ENCODE peak calls at places on chromosome 15, in ten cellular contexts. E is adrenal gland, C is IMR-90, X is PC-9, U is H1, B is cardiac muscle cell, K is colonic mucosa, I is heart left ventricle, S is keratinocyte, N is adipocyte. V is an unnamed sample.

GRCh38 chr15:95017950-95018349 is 786.6 kb downstream of the MCTP2 start:
- DNase-seq in E (peak; percentile 63), C (no peak), X (no peak), U (no peak), B (peak; percentile 57), K (peak; percentile 24), I (peak; percentile 74), S (no peak), N (no peak), V (no peak)

GRCh38 chr15:43518073-43518761 is 809 bp downstream of the MAP1A start:
- DNase-seq in E (no peak), C (peak; percentile 63), X (no peak), U (no peak), B (peak; percentile 55), K (no peak), I (no peak), S (no peak), N (peak; percentile 67), V (no peak)

GRCh38 chr15:65231306-65231705 is 20.0 kb upstream of the CILP start:
- DNase-seq in E (no peak), C (no peak), X (no peak), U (no peak), B (no peak), K (no peak), I (no peak), S (no peak), N (no peak), V (no peak)

GRCh38 chr15:39025331-39025730 is 460.7 kb upstream of the RASGRP1 start:
- DNase-seq in E (no peak), C (peak; percentile 25), X (no peak), U (no peak), B (no peak), K (no peak), I (no peak), S (no peak), N (peak; percentile 81), V (no peak)

GRCh38 chr15:48644498-48644826 is 1.0 kb downstream of the FBN1 start:
- DNase-seq in E (peak; percentile 45), C (peak; percentile 38), X (no peak), U (no peak), B (no peak), K (no peak), I (peak; percentile 47), S (no peak), N (no peak), V (no peak)

GRCh38 chr15:35000511-35000910 is 12.4 kb upstream of the ZNF770 start:
- DNase-seq in E (no peak), C (peak; percentile 79), X (peak; percentile 87), U (no peak), B (no peak), K (no peak), I (peak; percentile 20), S (peak; percentile 97), N (peak; percentile 62), V (no peak)

GRCh38 chr15:95687686-95688085 is 642.8 kb upstream of the NR2F2 start:
- DNase-seq in E (no peak), C (no peak), X (no peak), U (no peak), B (no peak), K (no peak), I (no peak), S (no peak), N (no peak), V (no peak)

GRCh38 chr15:99477745-99478525 is 87.8 kb upstream of the MEF2A start:
- DNase-seq in E (no peak), C (no peak), X (no peak), U (no peak), B (no peak), K (no peak), I (no peak), S (no peak), N (no peak), V (no peak)

GRCh38 chr15:74392402-74392876 is 25.0 kb upstream of the CYP11A1 start:
- DNase-seq in E (no peak), C (peak; percentile 48), X (no peak), U (no peak), B (no peak), K (no peak), I (no peak), S (no peak), N (peak; percentile 41), V (no peak)

GRCh38 chr15:80695911-80696651 is 971 bp downstream of the ABHD17C start:
- DNase-seq in E (peak; percentile 34), C (no peak), X (peak; percentile 57), U (no peak), B (peak; percentile 22), K (peak; percentile 79), I (peak; percentile 22), S (no peak), N (peak; percentile 55), V (no peak)

GRCh38 chr15:51837784-51838183 is 8.3 kb downstream of the TMOD3 start:
- DNase-seq in E (no peak), C (peak; percentile 55), X (no peak), U (no peak), B (no peak), K (no peak), I (no peak), S (no peak), N (no peak), V (no peak)

DNA sequence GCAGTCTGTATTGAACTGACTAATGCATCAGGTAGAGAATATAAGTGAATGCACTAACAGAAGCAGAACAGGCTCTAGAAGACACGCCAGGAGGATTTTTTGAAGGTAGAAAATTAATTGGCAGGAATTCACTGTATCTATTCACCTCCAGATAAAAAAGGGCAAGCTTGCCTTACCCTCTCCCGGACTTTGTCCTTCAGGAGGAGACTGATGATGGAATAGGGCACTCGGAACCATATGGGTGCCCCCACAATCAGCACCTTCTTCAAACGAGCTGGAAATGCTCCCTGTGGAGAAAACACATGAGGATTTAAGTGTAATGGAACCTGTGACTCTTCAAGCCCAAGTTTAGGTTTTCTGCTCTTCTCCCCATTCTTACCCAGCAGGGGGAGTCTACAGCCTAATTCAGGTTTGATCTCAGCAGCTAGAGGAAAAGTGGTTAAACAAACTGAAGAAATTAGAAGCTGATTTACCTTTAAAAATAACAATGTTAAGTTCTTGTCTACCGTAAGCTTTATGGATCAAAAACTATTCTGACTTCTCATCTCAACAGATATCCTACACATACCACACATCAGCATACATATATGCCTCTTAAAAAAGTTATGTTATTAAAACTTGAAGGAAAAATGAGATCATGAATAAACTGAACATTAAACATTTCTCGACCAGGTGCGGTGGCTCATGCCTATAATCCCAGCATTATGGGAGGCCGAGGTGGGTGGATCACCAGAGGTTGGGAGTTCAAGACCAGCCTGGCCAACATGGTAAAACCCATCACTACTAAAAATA is 57.4 kb upstream of the SIN3A start:
- DNase-seq in E (peak; percentile 29), C (peak; percentile 65), X (no peak), U (no peak), B (peak; percentile 32), K (no peak), I (no peak), S (no peak), N (peak; percentile 73), V (peak; percentile 5)
- H3K36me3 ChIP-seq in E (peaks cover 44% of the 10 kb centered on the region), C (peaks cover 30% of the 10 kb centered on the region), X (no peaks in the 10 kb centered on the region), U (peaks cover 20% of the 10 kb centered on the region), B (peaks cover 32% of the 10 kb centered on the region), K (peaks cover 16% of the 10 kb centered on the region), I (peaks cover 5% of the 10 kb centered on the region), S (peaks cover 12% of the 10 kb centered on the region), N (peaks cover 45% of the 10 kb centered on the region), V (peaks cover 13% of the 10 kb centered on the region)

GRCh38 chr15:40091861-40092415 is 16.7 kb downstream of the BMF start:
- DNase-seq in E (no peak), C (no peak), X (no peak), U (no peak), B (peak; percentile 52), K (no peak), I (no peak), S (no peak), N (no peak), V (no peak)
- H3K4me1 ChIP-seq in E (peaks cover 15% of the 10 kb centered on the region), C (peaks cover 55% of the 10 kb centered on the region), X (peaks cover 57% of the 10 kb centered on the region), U (peaks cover 54% of the 10 kb centered on the region), B (peaks cover 70% of the 10 kb centered on the region), K (peaks cover 5% of the 10 kb centered on the region), I (peaks cover 74% of the 10 kb centered on the region), S (peaks cover 8% of the 10 kb centered on the region), N (peaks cover 42% of the 10 kb centered on the region), V (peaks cover 32% of the 10 kb centered on the region)

GRCh38 chr15:90946941-90947576 is 7.6 kb upstream of the RCCD1 start:
- DNase-seq in E (no peak), C (no peak), X (no peak), U (no peak), B (no peak), K (no peak), I (no peak), S (no peak), N (no peak), V (no peak)
- H3K36me3 ChIP-seq in E (peaks cover 95% of the 10 kb centered on the region), C (peaks cover 81% of the 10 kb centered on the region), X (no peaks in the 10 kb centered on the region), U (peaks cover 44% of the 10 kb centered on the region), B (peaks cover 54% of the 10 kb centered on the region), K (peaks cover 26% of the 10 kb centered on the region), I (peaks cover 4% of the 10 kb centered on the region), S (peaks cover 44% of the 10 kb centered on the region), N (peaks cover 91% of the 10 kb centered on the region), V (peaks cover 29% of the 10 kb centered on the region)

GRCh38 chr15:85649372-85649771 is 145.4 kb downstream of the KLHL25 start:
- DNase-seq in E (peak; percentile 40), C (peak; percentile 90), X (no peak), U (no peak), B (peak; percentile 13), K (no peak), I (no peak), S (no peak), N (peak; percentile 72), V (no peak)
- H3K4me1 ChIP-seq in E (no peaks in the 10 kb centered on the region), C (peaks cover 12% of the 10 kb centered on the region), X (no peaks in the 10 kb centered on the region), U (no peaks in the 10 kb centered on the region), B (peaks cover 10% of the 10 kb centered on the region), K (no peaks in the 10 kb centered on the region), I (peaks cover 63% of the 10 kb centered on the region), S (no peaks in the 10 kb centered on the region), N (peaks cover 13% of the 10 kb centered on the region), V (no peaks in the 10 kb centered on the region)

DNA sequence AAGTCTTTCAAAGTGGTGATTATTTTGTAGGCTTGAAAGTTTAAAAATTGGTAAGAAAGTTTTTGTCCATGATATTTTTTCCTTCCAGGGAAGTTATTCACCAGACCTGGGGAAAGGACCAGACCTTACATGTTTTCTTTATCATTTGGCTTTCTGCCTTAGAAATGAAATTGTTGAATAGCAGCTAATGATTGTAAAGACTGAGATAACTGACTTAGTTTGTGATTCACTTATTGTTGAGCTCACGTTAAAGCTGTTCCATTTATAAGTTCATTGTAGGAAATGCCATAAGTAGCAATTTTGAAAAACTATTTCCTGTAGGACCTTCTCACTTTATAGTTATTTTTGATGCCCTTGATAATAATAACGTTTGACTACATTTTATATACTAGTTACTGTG is 51.9 kb downstream of the IQGAP1 start:
- DNase-seq in E (no peak), C (no peak), X (no peak), U (no peak), B (no peak), K (no peak), I (no peak), S (no peak), N (no peak), V (no peak)
- H3K36me3 ChIP-seq in E (peaks cover 50% of the 10 kb centered on the region), C (peaks cover 29% of the 10 kb centered on the region), X (peaks cover 34% of the 10 kb centered on the region), U (peaks cover 8% of the 10 kb centered on the region), B (no peaks in the 10 kb centered on the region), K (no peaks in the 10 kb centered on the region), I (no peaks in the 10 kb centered on the region), S (peaks cover 13% of the 10 kb centered on the region), N (peaks cover 67% of the 10 kb centered on the region), V (peaks cover 4% of the 10 kb centered on the region)

GRCh38 chr15:90187257-90187868 is 13.8 kb upstream of the SEMA4B start:
- DNase-seq in E (no peak), C (no peak), X (no peak), U (no peak), B (no peak), K (no peak), I (no peak), S (no peak), N (no peak), V (no peak)
- H3K4me1 ChIP-seq in E (peaks cover 41% of the 10 kb centered on the region), C (peaks cover 14% of the 10 kb centered on the region), X (peaks cover 46% of the 10 kb centered on the region), U (peaks cover 13% of the 10 kb centered on the region), B (peaks cover 14% of the 10 kb centered on the region), K (peaks cover 34% of the 10 kb centered on the region), I (peaks cover 59% of the 10 kb centered on the region), S (peaks cover 57% of the 10 kb centered on the region), N (peaks cover 18% of the 10 kb centered on the region), V (no peaks in the 10 kb centered on the region)

GRCh38 chr15:58830556-58830955 is 59.5 kb downstream of the MINDY2 start:
- DNase-seq in E (no peak), C (no peak), X (no peak), U (no peak), B (no peak), K (no peak), I (no peak), S (no peak), N (peak; percentile 36), V (no peak)
- H3K36me3 ChIP-seq in E (no peaks in the 10 kb centered on the region), C (peaks cover 12% of the 10 kb centered on the region), X (no peaks in the 10 kb centered on the region), U (no peaks in the 10 kb centered on the region), B (no peaks in the 10 kb centered on the region), K (no peaks in the 10 kb centered on the region), I (no peaks in the 10 kb centered on the region), S (peaks cover 3% of the 10 kb centered on the region), N (peaks cover 25% of the 10 kb centered on the region), V (no peaks in the 10 kb centered on the region)